ENCODE peak calls at places on chromosomes 16 and 17, in four cellular contexts. R, U, B and C are unnamed samples.

GRCh38 chr17:46847204-46848191 is 3.9 kb upstream of the WNT9B start:
- DNase-seq in B (no peak), U (no peak), R (no peak), C (no peak)

GRCh38 chr17:71969500-71969899 is 151.3 kb upstream of the SOX9 start:
- DNase-seq in B (no peak), R (no peak), U (no peak), C (no peak)

GRCh38 chr17:45850011-45850410 is 5.3 kb downstream of the SPPL2C start:
- DNase-seq in B (no peak), U (no peak), R (no peak), C (no peak)

GRCh38 chr16:72001180-72001890 is 1.1 kb upstream of the PKD1L3 start:
- DNase-seq in R (no peak), B (no peak), U (no peak), C (no peak)

GRCh38 chr16:96935-97381 is 18.9 kb downstream of the MPG start:
- DNase-seq in U (peak), R (peak), B (peak), C (peak)

GRCh38 chr17:11035681-11036080 is 197.8 kb upstream of the PIRT start:
- DNase-seq in R (no peak), B (no peak), U (no peak), C (no peak)

GRCh38 chr16:1200014-1200627 is 24.9 kb downstream of the TPSG1 start:
- DNase-seq in R (no peak), B (no peak), U (no peak), C (no peak)

GRCh38 chr16:75695708-75696107 is 5.6 kb downstream of the DUXB start:
- DNase-seq in R (no peak), B (no peak), U (no peak), C (no peak)

GRCh38 chr17:66665194-66665593 is 169.7 kb upstream of the CACNG5 start:
- DNase-seq in B (no peak), U (no peak), R (no peak), C (no peak)

GRCh38 chr16:79272141-79272577 is 328.4 kb downstream of the MAF start:
- DNase-seq in R (no peak), B (no peak), U (no peak), C (peak)

GRCh38 chr16:85733839-85734170 is 17.1 kb downstream of the C16orf74 start:
- DNase-seq in R (no peak), B (no peak), U (no peak), C (no peak)

DNA sequence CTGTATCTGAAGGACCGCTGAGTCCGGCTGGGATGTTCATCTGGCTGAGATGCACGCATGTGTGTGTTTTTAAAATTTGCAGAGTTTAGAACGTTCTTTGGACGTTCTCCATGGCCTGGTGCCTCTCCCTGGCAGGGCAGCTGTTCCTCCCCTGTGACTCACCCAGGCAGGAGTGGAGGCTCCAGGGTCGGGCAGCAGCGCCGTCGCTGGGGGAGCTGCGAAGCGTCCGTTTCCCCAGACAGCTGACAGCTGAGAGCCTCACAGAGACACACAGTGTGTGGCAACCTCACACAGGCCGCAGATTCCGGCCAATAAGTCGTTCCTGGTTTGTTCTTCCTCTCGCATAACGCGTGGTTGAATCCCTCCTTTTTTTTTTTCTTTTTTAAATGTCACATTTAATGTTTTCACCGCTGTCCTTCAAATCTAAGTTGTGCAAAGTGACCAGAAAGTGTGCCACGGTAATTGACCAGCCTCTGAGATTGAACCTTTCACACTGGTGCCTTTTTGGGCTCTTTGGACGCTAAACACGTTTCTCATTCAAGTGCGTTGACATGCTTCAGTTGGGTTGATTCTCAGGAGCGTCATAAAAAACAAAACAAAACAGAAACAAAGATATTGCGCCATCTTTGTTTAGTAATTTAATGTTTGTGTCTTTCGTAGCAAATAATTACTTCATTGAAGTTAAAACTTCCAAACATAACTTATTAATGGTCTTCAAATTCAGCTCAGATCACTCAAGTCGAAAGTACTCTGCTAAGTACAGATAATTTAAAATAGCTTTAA is 80.4 kb downstream of the OR1D5 start:
- DNase-seq in R (no peak), B (peak), U (peak), C (no peak)
- TF ChIP-seq CTCF in R (no peak), B (peak), U (no peak), C (no peak)

DNA sequence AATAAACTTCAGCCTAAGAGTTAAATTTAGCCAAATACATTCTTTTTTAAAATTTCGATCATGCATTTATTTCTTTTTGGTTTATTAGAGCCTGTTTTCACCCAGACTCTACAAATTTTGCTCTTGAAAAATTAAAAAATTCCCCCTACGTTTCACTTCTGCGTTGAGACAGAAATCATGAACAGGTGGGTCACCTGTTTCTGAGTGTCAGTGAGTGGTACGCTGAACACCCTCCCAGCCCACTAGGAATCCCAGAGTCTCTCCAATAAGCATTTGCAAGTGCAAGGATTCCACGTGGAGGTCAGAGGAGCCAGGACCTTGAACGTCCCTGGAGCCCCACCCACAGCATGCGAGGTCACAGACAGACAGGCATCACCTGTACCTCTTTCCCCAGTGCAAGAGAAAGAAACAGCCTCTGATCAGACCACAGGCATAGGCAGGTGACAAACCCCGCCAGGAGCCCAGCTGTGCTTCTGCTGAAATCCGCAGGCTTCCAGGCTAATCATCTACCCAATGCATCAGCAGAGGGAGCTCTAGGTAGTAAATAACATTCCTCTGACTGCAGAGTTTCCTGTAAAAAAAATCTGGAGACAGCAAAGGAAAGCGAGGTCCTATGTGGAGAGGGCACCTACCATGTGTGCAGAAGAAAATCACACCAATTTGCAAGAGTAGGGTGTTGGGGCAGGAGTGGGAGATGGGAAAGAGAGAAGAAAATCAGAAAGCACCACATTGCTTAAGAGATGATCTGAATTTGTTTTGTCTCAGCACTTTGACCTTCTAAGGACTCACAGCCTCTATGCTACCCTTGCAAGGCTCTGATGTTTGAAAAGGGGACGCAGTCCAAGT is 5.9 kb upstream of the XYLT1 start:
- DNase-seq in B (peak), U (no peak), R (no peak), C (no peak)
- TF ChIP-seq CTCF in B (peak), U (no peak), R (peak), C (peak)

DNA sequence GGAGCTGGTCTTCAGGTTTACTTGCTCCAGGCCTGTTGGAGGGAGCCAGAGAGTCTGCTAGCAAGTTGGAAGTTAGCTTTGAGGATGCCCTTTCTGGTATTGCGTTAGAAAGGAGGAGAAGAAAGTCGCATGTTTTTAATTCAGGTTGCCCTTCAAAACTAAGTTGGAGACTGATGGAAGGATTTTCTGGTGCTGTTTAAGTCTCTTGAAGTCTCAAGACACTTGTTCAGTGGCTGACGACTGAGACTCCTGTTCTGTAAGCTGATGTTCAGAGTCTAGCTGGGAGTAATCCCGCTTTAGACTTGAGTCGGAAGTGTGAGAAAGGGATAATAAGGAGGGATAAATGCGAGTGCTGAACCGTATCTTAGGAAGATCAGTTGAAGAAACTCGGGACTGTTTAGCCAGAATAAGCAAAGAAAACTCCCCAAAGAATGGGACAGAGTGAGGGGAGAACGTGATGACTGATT is 740 bp downstream of the AATF start:
- DNase-seq in U (no peak), R (no peak), B (peak), C (no peak)
- TF ChIP-seq CTCF in U (no peak), R (no peak), B (no peak), C (no peak)

GRCh38 chr17:38507921-38508569 is 79.8 kb downstream of the ARHGAP23 start:
- DNase-seq in B (no peak), R (no peak), U (no peak), C (no peak)

GRCh38 chr17:38510424-38511125 is 82.3 kb downstream of the ARHGAP23 start:
- DNase-seq in B (peak), R (no peak), U (no peak), C (no peak)

GRCh38 chr17:38508570-38508950 is 80.3 kb downstream of the ARHGAP23 start:
- DNase-seq in B (no peak), U (no peak), R (no peak), C (no peak)

GRCh38 chr17:38509772-38510423 is 81.6 kb downstream of the ARHGAP23 start:
- DNase-seq in B (no peak), U (no peak), R (no peak), C (no peak)

DNA sequence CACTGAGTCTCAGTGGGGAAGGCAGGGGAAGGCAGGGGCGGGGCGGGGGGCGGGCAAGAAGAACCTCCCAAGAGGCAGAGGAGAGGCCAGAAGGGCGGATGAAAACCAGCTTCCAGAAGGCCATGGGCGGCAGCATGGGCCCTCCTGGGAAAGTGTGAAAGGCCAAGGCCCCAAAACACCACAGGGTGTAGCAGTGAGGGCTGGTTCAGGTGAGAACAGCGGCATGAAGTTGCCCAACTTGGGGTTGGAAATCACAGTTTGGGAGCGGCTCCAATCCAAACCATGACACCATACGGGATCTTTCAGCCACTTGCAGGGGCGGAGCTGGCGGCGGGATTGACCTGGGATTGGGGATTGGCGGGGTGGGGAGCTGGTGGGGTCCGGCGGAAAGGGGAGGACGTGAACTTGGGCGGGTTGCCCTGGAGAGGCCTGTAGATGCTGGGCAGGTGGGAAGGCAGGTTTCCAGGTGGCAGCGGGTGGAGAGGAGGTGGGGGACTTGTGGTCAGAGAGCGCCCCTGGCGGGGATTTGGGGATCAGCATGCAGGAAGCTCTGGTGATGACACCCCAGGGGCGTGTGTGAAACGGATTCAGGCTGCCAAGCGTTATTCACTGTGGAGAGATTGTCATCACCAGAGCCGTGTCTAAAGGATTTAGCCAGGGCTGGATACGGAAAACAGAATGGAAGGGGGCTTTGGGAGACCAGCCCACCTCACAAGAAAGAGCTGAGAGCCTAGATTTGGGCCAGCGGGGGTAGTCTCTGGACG is 80.9 kb downstream of the ARHGAP23 start:
- DNase-seq in B (peak), R (peak), U (peak), C (peak)
- TF ChIP-seq CTCF in B (peak), R (peak), U (no peak), C (peak)